ENCODE peak calls at places on chromosomes 11 and 22, in four cellular contexts. A is neuronal stem cell, E is IMR-90, X is H9. O is an unnamed sample.

GRCh38 chr11:126482586-126483108 is 127.2 kb downstream of the ST3GAL4 start:
- DNase-seq in A (no peak), E (peak; percentile 6), X (no peak), O (no peak)

GRCh38 chr11:46357483-46357936 is 10.2 kb downstream of the DGKZ start:
- DNase-seq in A (no peak), E (no peak), X (no peak), O (peak; percentile 43)

GRCh38 chr22:29456211-29456671 is 17.9 kb downstream of the RFPL1 start:
- DNase-seq in A (no peak), E (peak; percentile 39), X (no peak), O (peak; percentile 50)

GRCh38 chr11:114594703-114595102 is 883 bp downstream of the NXPE4 start:
- DNase-seq in A (no peak), E (no peak), X (no peak), O (no peak)

GRCh38 chr11:62610814-62611704 is 1.5 kb downstream of the EML3 start:
- DNase-seq in A (no peak), E (no peak), X (no peak), O (no peak)

GRCh38 chr22:39471421-39472141 is 14.8 kb downstream of the MGAT3 start:
- DNase-seq in A (no peak), E (peak; percentile 51), X (no peak), O (peak; percentile 80)

GRCh38 chr22:35337932-35338331 is 38.2 kb downstream of the TOM1 start:
- DNase-seq in A (no peak), E (no peak), X (peak; percentile 48), O (peak; percentile 53)

GRCh38 chr11:10587995-10588394 is 19.5 kb upstream of the LYVE1 start:
- DNase-seq in A (no peak), E (no peak), X (no peak), O (peak; percentile 57)

GRCh38 chr22:42905702-42906183 is 48.7 kb upstream of the ARFGAP3 start:
- DNase-seq in A (no peak), E (no peak), X (no peak), O (no peak)

GRCh38 chr22:20101638-20102037 is 14.3 kb upstream of the RANBP1 start:
- DNase-seq in A (no peak), E (no peak), X (no peak), O (no peak)

DNA sequence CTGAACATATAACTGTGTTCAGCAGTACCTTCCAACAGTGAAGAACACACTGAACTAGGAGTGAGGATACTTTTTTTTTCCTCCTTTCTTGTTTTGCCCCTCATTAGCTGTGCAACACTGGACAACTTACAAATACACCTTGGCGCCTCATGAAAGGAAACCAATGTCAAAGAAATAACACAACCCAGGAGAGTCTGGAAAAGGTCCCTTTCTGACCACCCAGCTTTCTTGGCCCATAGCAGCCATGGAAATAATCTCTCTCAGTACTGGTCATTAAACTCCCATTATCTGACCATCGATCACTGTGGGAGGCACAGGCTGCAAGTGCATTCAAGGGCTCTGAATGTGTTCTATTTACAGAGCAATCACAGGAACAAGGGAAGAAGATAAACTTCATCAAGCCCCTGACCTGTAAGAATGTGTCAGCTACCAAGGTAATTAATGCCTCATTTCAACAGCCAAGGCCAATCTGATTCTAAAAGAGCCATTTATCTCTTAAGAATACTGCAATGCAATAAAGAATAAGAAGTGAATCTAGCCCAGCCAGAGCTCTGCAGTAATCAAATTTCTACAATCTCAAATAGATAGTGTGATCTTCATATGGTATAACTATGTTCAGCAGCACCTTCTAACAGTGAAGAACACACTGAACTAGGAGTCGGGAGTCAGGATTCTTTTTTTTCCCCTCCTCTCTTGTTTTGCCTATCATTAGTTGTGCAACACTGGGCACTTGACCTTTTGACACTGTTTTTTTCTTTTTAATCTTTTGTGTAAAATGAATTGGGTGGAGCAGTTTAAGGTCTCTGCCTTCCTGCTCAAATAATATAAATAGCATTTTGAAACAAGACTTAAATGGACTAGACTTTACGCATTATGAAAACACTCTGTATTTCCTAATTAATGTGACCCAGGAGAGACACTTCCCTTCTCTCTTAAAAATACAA is 39.9 kb downstream of the CTSC start:
- DNase-seq in A (no peak), E (no peak), X (no peak), O (peak; percentile 83)
- H4K8ac ChIP-seq in A (no peak overlapping the region), E (no peak overlapping the region), X (no peak overlapping the region), O (no peak overlapping the region)

GRCh38 chr11:15180212-15180814 is 65.6 kb downstream of the INSC start:
- DNase-seq in A (no peak), E (no peak), X (no peak), O (no peak)

GRCh38 chr11:15179167-15179566 is 64.4 kb downstream of the INSC start:
- DNase-seq in A (no peak), E (peak; percentile 54), X (no peak), O (no peak)

GRCh38 chr11:15177491-15177890 is 62.8 kb downstream of the INSC start:
- DNase-seq in A (no peak), E (no peak), X (no peak), O (no peak)

GRCh38 chr11:15176646-15177163 is 62.0 kb downstream of the INSC start:
- DNase-seq in A (no peak), E (no peak), X (no peak), O (no peak)

DNA sequence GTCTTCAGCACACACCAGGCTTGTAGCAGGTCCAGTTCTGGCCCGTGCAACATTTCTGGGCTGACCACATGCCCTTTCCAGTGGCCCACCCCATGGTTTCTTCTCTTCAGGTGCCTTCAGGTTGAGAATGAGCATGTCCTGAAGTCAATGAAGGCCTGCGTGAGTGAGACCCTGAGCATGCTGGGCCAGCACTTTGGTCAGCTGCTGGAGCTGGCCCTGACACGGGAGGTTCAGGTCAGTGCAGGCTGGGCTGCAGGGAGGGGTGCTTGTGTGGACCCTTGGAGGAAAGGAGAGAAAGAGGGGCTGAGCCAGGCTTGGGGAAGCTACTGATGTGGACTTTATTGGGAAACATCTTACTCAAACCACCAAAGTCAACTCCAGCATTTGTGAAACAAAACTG is 63.5 kb downstream of the INSC start:
- DNase-seq in A (no peak), E (no peak), X (no peak), O (no peak)
- H4K8ac ChIP-seq in A (no peak overlapping the region), E (no peak overlapping the region), X (no peak overlapping the region), O (no peak overlapping the region)

GRCh38 chr11:64122411-64123101 is 43.4 kb downstream of the MACROD1 start:
- DNase-seq in A (no peak), E (no peak), X (no peak), O (no peak)
- H4K8ac ChIP-seq in A (no peak overlapping the region), E (peak overlapping the region; percentile 93), X (no peak overlapping the region), O (no peak overlapping the region)

GRCh38 chr22:17974703-17975372 is 49.5 kb downstream of the MICAL3 start:
- DNase-seq in A (no peak), E (no peak), X (no peak), O (no peak)

GRCh38 chr22:17974087-17974486 is 50.3 kb downstream of the MICAL3 start:
- DNase-seq in A (no peak), E (no peak), X (no peak), O (no peak)

GRCh38 chr22:17973217-17973616 is 51.1 kb downstream of the MICAL3 start:
- DNase-seq in A (no peak), E (no peak), X (no peak), O (no peak)

GRCh38 chr22:17971711-17972110 is 52.6 kb downstream of the MICAL3 start:
- DNase-seq in A (no peak), E (no peak), X (no peak), O (no peak)

DNA sequence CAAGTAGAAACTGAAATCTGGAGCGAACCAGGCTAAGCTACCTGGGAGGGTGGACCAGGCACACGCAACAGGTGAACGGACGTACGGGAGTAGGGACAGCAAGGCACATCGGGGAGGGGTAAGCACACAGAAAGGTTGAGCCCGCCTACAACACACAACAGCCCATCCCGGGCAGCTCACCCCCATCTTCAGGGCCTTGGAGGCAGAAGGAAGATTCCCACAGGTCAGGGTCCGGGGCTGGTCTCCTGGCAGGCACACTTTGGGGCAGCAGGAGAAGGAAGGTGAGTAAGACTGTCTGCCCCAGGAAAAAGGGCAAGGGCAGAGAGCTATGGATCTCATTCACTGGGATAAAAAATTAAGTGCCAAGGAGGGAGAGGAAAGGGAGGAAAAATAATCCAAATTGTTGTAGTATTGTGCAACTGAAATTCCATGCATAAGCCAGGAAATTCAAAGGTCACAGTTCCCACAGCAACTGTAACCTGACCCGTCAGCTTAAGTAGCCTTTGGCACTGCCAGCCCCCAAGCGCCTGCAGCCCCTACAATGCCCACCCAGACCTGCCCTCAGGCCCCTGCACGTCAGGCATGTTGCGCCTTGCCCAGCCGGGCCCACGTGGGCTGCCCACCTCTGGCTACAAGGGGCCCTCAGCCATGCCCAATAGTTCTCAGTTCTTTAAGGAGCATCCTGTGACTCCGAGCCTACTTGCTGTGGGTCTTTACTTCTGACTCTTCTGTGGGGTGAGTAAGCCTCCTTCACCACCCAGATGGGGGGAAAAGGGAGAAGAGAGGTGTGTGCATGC is 51.8 kb downstream of the MICAL3 start:
- DNase-seq in A (no peak), E (peak; percentile 85), X (no peak), O (peak; percentile 79)
- H4K8ac ChIP-seq in A (no peak overlapping the region), E (peak overlapping the region; percentile 89), X (no peak overlapping the region), O (no peak overlapping the region)

DNA sequence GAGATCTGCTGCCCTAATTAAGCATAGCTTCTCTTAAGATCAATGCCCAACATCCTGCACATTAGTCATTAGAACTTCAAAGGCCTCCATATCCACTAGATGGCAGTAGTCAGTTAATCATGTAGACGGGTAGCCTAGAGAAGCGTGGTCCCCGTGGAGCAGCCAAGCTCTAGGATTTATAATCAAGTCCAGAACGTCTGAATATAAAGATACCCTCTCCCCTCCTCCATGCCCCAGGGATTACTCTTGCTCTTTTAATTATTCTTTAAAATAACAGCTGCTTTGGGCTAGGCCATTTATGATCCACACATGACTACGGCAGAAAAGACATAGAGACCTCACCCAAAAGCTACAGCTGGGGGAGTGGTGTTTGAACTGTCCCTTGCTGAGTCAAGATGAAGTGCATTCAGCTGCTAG is 327.6 kb upstream of the PLET1 start:
- DNase-seq in A (peak; percentile 78), E (peak; percentile 77), X (peak; percentile 67), O (peak; percentile 90)
- H4K8ac ChIP-seq in A (no peak overlapping the region), E (no peak overlapping the region), X (no peak overlapping the region), O (no peak overlapping the region)

DNA sequence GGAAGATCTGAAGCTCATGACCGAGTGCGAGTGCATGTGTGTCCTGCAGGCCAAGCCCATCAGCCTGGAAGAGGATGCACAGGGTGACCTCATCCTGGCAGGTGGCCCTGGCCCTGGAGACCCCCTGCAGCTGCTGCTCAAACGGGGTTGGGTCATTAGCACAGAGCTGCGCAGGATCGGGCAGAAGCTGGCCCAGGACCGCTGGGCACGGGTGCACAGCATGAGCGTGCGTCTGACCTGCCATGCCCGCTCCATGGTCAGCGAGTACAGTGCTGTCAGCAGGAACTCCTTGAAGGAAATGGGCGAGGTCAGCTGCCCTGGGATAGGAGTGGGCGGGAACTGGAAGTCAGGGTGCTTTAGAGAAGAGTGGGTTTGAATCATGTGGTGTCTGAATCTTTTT is 61.1 kb downstream of the INSC start:
- DNase-seq in A (no peak), E (no peak), X (no peak), O (no peak)
- H4K8ac ChIP-seq in A (no peak overlapping the region), E (no peak overlapping the region), X (no peak overlapping the region), O (no peak overlapping the region)

GRCh38 chr11:111845256-111846028 is 25.9 kb downstream of the ALG9 start:
- DNase-seq in A (no peak), E (no peak), X (no peak), O (no peak)

GRCh38 chr11:111840143-111840542 is 31.2 kb downstream of the ALG9 start:
- DNase-seq in A (peak; percentile 23), E (no peak), X (no peak), O (peak; percentile 74)

GRCh38 chr11:111843659-111844058 is 27.7 kb downstream of the ALG9 start:
- DNase-seq in A (no peak), E (no peak), X (no peak), O (no peak)

GRCh38 chr11:111838054-111838453 is 33.3 kb downstream of the ALG9 start:
- DNase-seq in A (no peak), E (no peak), X (no peak), O (no peak)

GRCh38 chr11:111841370-111842053 is 29.9 kb downstream of the ALG9 start:
- DNase-seq in A (peak; percentile 84), E (peak; percentile 88), X (peak; percentile 85), O (peak; percentile 95)
- H4K8ac ChIP-seq in A (no peak overlapping the region), E (no peak overlapping the region), X (no peak overlapping the region), O (no peak overlapping the region)

O was measured in mesendoderm.